ENCODE peak calls at places on chromosome 14, in seven cellular contexts. C is H9, B is astrocyte, X is H1, U is IMR-90, E is PC-3, L is OCI-LY7. K is an unnamed sample.

GRCh38 chr14:77508249-77508648 is 9.6 kb upstream of the ISM2 start:
- DNase-seq in B (peak), L (no peak), E (peak), U (peak), X (no peak), C (no peak), K (peak)

GRCh38 chr14:76810953-76811400 is 1.7 kb downstream of the ANGEL1 start:
- DNase-seq in X (no peak), U (peak), C (no peak), L (peak), B (peak), E (peak), K (peak)

GRCh38 chr14:27660683-27661082 is 1062.8 kb upstream of the NOVA1 start:
- DNase-seq in X (no peak), L (no peak), B (no peak), E (no peak), U (no peak), C (no peak), K (no peak)

GRCh38 chr14:51554339-51554920 is 97.3 kb upstream of the FRMD6 start:
- DNase-seq in L (no peak), U (peak), E (peak), C (no peak), B (peak), X (no peak), K (peak)

GRCh38 chr14:77026930-77027537 is 1.5 kb downstream of the IRF2BPL start:
- DNase-seq in C (no peak), E (peak), X (no peak), U (peak), L (peak), B (no peak), K (peak)

GRCh38 chr14:53022593-53022992 is 71.7 kb upstream of the FERMT2 start:
- DNase-seq in U (peak), L (no peak), E (peak), C (no peak), B (peak), X (no peak), K (peak)

GRCh38 chr14:103296987-103297386 is 37.0 kb upstream of the EIF5 start:
- DNase-seq in U (no peak), C (no peak), B (no peak), E (no peak), X (no peak), L (no peak), K (no peak)

GRCh38 chr14:23137221-23138172 is 18.4 kb upstream of the CEBPE start:
- DNase-seq in B (no peak), E (no peak), U (no peak), X (no peak), C (no peak), L (no peak), K (no peak)

GRCh38 chr14:60095781-60096450 is 4.2 kb downstream of the PCNX4 start:
- DNase-seq in L (peak), C (no peak), U (peak), X (no peak), B (peak), E (peak), K (peak)

GRCh38 chr14:102928412-102929348 is 6.2 kb downstream of the AMN start:
- DNase-seq in E (no peak), L (peak), U (peak), B (peak), C (peak), X (no peak), K (peak)

GRCh38 chr14:22460461-22461195 is 128.4 kb downstream of the DAD1 start:
- DNase-seq in B (peak), C (no peak), E (peak), X (no peak), U (peak), L (no peak), K (peak)

GRCh38 chr14:105474478-105475268 is at the start of gene CRIP2:
- DNase-seq in L (no peak), B (no peak), E (peak), C (no peak), X (no peak), U (peak), K (no peak)

GRCh38 chr14:75861161-75861621 is 120.6 kb downstream of the TGFB3 start:
- DNase-seq in U (peak), X (no peak), C (peak), B (peak), E (peak), L (no peak), K (peak)

GRCh38 chr14:61188196-61188595 is 92.9 kb downstream of the TMEM30B start:
- DNase-seq in L (no peak), B (no peak), U (no peak), E (no peak), C (peak), X (no peak), K (peak)

GRCh38 chr14:77141592-77142288 is at the start of gene ZDHHC22:
- DNase-seq in B (no peak), U (no peak), X (no peak), E (no peak), C (peak), L (no peak), K (no peak)

DNA sequence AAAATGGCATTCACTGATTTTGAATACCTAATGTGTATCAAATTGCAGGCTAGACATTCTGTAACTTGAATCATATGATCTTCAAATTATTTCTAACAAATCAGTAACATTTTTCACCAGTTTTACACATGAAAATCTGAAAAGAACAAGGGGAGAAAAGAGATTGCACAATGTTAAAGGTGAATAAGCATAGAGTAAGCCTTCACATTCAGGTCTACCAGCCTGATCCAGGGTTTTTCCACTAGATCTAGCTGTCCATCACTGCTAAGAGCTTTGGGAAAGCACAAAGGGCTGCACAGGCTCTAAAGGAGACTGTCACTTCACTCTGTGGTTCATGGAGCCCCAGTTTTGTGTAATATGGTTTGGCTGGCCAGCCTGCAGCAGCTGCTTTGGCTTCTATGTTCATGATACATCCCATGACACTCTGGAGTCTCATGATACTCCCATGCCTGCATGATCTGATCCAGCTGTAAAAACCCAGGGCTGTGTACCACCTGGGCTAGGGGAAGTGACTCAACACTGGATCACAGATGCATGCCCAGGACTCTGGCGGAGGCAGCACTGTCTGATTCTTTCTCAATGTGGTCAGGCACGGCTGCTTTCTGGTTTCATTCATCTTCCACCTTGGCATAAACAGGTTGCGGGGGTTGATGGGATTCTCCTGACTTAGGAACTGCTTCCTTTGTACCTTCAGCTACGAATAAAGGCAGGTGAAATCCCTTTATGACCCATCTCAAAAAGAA is 859.7 kb downstream of the GALC start:
- DNase-seq in U (peak), B (peak), E (peak), C (no peak), L (peak), X (no peak), K (peak)
- H3K4me2 ChIP-seq in U (peak), B (peak), E (no peak), C (no peak), L (peak), X (no peak), K (no peak)

DNA sequence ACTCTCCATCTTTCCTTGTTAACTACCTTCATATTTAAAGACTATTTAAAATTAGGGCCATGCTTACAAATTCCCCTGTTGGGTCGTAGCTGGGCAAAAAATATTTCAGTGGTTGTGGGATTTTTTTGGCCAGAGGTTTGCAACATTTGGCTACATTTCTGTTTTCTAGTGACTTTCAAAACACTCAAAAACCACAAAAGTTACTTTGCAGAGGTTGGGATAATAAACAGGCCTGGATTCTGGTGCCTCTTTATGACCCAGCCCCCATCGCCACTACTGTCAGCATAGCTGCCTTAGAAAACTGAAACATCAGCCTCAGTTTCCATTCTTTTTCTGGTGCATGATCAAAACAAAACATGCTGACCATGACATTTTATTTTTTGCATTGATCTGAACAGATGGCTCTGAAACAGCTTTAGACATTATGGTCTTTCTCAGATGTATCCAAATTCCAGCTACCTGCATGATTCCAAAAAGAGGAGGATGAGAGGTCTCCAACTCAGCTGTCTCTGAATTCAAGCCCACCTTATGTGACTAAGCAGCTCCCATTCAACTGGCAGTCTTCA is 5.2 kb downstream of the DPF3 start:
- DNase-seq in X (no peak), U (peak), L (no peak), B (peak), C (no peak), E (no peak), K (peak)
- H3K4me2 ChIP-seq in X (no peak), U (peak), L (no peak), B (no peak), C (no peak), E (no peak), K (no peak)

GRCh38 chr14:34379809-34380147 is 82.3 kb downstream of the SPTSSA start:
- DNase-seq in X (no peak), B (no peak), E (no peak), C (no peak), U (no peak), L (no peak), K (no peak)
- H3K4me2 ChIP-seq in X (no peak), B (peak), E (no peak), C (no peak), U (no peak), L (no peak), K (no peak)

GRCh38 chr14:90720336-90720735 is 95.9 kb downstream of the TTC7B start:
- DNase-seq in E (no peak), U (peak), C (no peak), X (no peak), L (no peak), B (no peak), K (no peak)

GRCh38 chr14:90715993-90716392 is 100.2 kb downstream of the TTC7B start:
- DNase-seq in E (peak), B (no peak), L (no peak), C (no peak), U (no peak), X (no peak), K (no peak)

GRCh38 chr14:90717916-90718315 is 98.3 kb downstream of the TTC7B start:
- DNase-seq in E (no peak), C (no peak), X (no peak), U (peak), B (peak), L (no peak), K (peak)

GRCh38 chr14:90714811-90715210 is 101.4 kb downstream of the TTC7B start:
- DNase-seq in L (no peak), U (peak), B (peak), C (no peak), X (no peak), E (no peak), K (peak)

DNA sequence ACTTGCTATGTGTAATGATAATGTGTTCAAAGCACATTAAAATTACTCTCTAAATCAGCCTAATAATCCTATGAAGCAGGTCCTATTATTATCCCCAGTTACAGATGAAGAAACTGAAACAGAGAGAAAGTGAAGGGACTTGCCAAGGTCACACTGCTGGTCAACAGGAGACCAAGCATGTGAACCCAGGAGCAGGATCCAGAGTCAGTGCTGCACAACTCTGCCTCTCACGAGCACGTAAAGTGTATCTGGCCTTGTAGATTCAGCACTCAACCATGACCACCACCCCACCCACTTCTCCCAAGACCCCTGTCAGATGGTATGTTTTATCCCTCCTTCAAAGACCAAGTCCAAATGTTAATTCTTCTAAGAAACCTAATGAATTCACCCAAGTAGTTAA is 100.7 kb downstream of the TTC7B start:
- DNase-seq in U (no peak), C (no peak), L (no peak), B (no peak), E (no peak), X (no peak), K (no peak)
- H3K4me2 ChIP-seq in U (no peak), C (no peak), L (no peak), B (no peak), E (peak), X (no peak), K (no peak)

GRCh38 chr14:94612580-94613554 is 676 bp downstream of the SERPINA3 start:
- DNase-seq in B (peak), U (peak), C (no peak), L (no peak), E (no peak), X (no peak), K (peak)

GRCh38 chr14:94612174-94612573 is at the start of gene SERPINA3:
- DNase-seq in E (no peak), L (no peak), X (no peak), C (no peak), U (peak), B (peak), K (peak)

GRCh38 chr14:94615254-94615653 is 3.1 kb downstream of the SERPINA3 start:
- DNase-seq in E (no peak), U (no peak), L (no peak), X (no peak), C (no peak), B (no peak), K (no peak)

GRCh38 chr14:94614802-94615201 is 2.6 kb downstream of the SERPINA3 start:
- DNase-seq in X (no peak), U (no peak), E (no peak), C (no peak), L (no peak), B (no peak), K (no peak)

GRCh38 chr14:94613720-94614644 is 1.8 kb downstream of the SERPINA3 start:
- DNase-seq in X (no peak), B (no peak), E (no peak), C (no peak), L (no peak), U (no peak), K (no peak)
- H3K4me2 ChIP-seq in X (no peak), B (no peak), E (no peak), C (no peak), L (no peak), U (no peak), K (no peak)

DNA sequence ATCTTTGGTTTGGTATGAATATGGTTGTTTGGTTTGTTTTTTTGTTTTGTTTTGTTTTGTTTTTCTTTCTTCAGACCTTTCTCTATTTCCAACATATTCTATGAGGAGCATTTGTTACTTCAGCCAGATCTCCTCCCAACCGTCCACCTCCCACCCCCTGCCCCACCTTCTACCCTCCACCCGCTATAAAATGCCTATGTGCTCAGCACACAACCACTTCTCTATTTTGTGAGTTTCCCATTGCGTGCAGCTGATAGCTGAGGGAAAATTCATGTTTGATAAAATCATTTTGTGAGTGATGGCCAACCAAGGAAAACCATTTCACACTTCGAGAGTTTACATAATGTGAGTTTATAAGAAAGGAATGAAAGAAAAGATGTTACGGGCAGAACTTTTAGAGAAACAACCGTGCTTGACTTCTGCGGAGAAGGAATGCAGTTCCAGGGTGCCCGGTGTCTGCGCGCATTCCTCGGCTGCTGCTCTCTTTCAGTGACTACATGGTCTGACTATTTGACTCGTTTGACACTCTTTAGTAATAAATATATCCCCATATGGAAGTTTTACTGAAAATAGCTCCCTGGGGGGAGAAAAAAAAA is 140.9 kb downstream of the EFCAB11 start:
- DNase-seq in B (peak), C (peak), U (peak), X (peak), E (no peak), L (no peak), K (peak)
- H3K4me2 ChIP-seq in B (peak), C (peak), U (no peak), X (no peak), E (no peak), L (no peak), K (no peak)

GRCh38 chr14:93068721-93069120 is 47.0 kb downstream of the ITPK1 start:
- DNase-seq in L (no peak), C (no peak), E (no peak), B (no peak), X (no peak), U (no peak), K (no peak)
- H3K4me2 ChIP-seq in L (no peak), C (no peak), E (no peak), B (no peak), X (no peak), U (no peak), K (no peak)

DNA sequence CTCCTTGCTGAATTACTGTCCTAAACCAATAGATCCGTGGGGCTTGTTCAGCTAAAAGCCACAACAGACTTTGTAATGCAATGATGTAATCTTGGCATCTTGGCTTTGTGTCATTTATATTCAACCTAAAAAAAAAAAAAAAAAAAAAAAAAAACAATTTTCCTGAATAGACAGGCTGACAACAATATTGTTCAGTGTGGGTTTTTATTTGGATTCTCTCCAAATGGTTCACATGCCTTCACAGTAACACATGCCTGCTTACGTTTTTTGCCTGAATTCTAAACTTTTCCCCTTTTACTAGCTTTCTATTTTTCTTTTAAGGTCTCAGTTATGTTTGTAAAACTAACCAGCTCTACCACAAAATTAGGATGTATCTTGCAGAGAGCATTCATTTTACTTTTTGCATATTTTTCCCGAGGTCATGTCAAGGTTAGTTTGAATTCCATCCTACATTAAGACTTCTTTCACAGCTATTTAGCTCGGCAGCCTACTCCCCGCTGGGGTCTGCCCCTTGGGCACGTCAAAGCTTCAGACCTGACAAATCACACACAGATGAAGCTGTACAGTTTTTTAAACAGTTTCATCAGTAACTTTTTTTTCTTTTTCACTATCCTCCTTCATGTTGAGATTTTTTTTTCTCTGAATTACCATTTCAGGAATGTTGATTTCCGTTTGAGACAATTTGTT is 213.7 kb upstream of the NPAS3 start:
- DNase-seq in X (no peak), E (peak), C (no peak), L (no peak), B (peak), U (peak), K (peak)
- H3K4me2 ChIP-seq in X (no peak), E (no peak), C (no peak), L (no peak), B (peak), U (peak), K (peak)

DNA sequence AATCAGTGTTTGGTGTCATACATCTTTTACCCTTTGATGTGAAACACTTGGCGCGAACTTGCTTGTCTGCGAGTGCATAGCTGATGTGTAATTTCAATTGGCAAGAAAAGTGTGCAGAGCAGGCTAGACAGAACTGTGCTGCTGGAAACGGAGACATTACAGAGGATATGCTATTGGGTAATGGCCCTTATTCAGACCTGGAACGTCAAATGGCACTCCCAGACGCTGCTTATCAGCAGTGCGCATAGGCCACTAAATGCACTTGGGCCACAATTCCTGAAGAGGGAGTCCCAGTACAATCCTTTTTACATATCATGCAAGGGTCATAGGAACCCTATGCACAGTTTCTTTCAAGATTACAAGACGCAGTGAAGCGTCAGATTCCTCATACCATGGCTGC is 15.7 kb upstream of the SLC10A1 start:
- DNase-seq in B (no peak), L (no peak), U (no peak), X (no peak), C (no peak), E (peak), K (no peak)
- H3K4me2 ChIP-seq in B (no peak), L (no peak), U (no peak), X (no peak), C (no peak), E (no peak), K (no peak)

DNA sequence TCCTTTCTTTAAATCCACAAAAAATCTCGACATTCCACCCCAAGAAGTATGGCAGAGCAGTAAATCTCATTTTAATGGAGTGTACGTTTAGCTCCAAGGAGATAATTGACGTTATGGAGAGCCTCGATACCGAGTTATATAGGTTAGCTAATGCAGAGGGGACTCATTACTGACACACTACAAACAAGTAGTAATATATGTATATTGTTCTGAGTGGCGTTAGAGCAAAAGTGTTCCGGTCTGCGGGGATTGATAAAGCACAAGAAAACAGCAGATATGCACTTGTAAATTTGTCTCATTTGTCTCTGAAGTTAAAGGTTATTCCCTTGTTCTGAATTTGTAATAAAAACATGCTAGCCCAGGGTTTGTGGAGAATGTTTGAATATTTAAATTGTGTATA is 84.1 kb downstream of the BCL11B start:
- DNase-seq in E (no peak), B (no peak), X (no peak), U (no peak), L (no peak), C (no peak), K (no peak)
- H3K4me2 ChIP-seq in E (no peak), B (no peak), X (peak), U (no peak), L (no peak), C (no peak), K (no peak)

K was measured in fibroblast of lung.